ENCODE peak calls at places on chromosomes 12 and 14, in seven cellular contexts. One of them, this sample, is unnamed.

GRCh38 chr12:19154696-19155095 is 25.2 kb downstream of the PLEKHA5 start:
- DNase-seq in right lobe of liver: no peak
- DNase-seq in osteocyte: no peak
- DNase-seq in ovary: no peak
- DNase-seq in Panc1: no peak
- DNase-seq in WTC11: no peak
- DNase-seq in HFF-Myc: no peak
- DNase-seq in this sample: no peak

GRCh38 chr12:75933136-75933535 is 98.4 kb downstream of the PHLDA1 start:
- DNase-seq in right lobe of liver: no peak
- DNase-seq in osteocyte: no peak
- DNase-seq in ovary: no peak
- DNase-seq in Panc1: no peak
- DNase-seq in WTC11: no peak
- DNase-seq in HFF-Myc: no peak
- DNase-seq in this sample: no peak

GRCh38 chr14:86777950-86778602 is 1214.9 kb downstream of the GALC start:
- DNase-seq in right lobe of liver: no peak
- DNase-seq in osteocyte: no peak
- DNase-seq in ovary: no peak
- DNase-seq in Panc1: no peak
- DNase-seq in WTC11: no peak
- DNase-seq in HFF-Myc: no peak
- DNase-seq in this sample: no peak

GRCh38 chr12:46360908-46361666 is 11.5 kb downstream of the SLC38A2 start:
- DNase-seq in right lobe of liver: no peak
- DNase-seq in osteocyte: no peak
- DNase-seq in ovary: no peak
- DNase-seq in Panc1: no peak
- DNase-seq in WTC11: no peak
- DNase-seq in HFF-Myc: no peak
- DNase-seq in this sample: no peak

GRCh38 chr14:24888532-24888931 is 161.4 kb downstream of the STXBP6 start:
- DNase-seq in right lobe of liver: no peak
- DNase-seq in osteocyte: no peak
- DNase-seq in ovary: no peak
- DNase-seq in Panc1: no peak
- DNase-seq in WTC11: no peak
- DNase-seq in HFF-Myc: no peak
- DNase-seq in this sample: no peak

GRCh38 chr14:31921251-31921650 is 155.9 kb upstream of the ARHGAP5 start:
- DNase-seq in right lobe of liver: no peak
- DNase-seq in osteocyte: no peak
- DNase-seq in ovary: no peak
- DNase-seq in Panc1: no peak
- DNase-seq in WTC11: no peak
- DNase-seq in HFF-Myc: no peak
- DNase-seq in this sample: no peak

GRCh38 chr14:23454445-23454856 is 15.1 kb upstream of the NGDN start:
- DNase-seq in right lobe of liver: no peak
- DNase-seq in osteocyte: no peak
- DNase-seq in ovary: no peak
- DNase-seq in Panc1: no peak
- DNase-seq in WTC11: no peak
- DNase-seq in HFF-Myc: no peak
- DNase-seq in this sample: no peak

GRCh38 chr12:123028475-123028874 is 48.0 kb downstream of the ARL6IP4 start:
- DNase-seq in right lobe of liver: no peak
- DNase-seq in osteocyte: no peak
- DNase-seq in ovary: no peak
- DNase-seq in Panc1: no peak
- DNase-seq in WTC11: no peak
- DNase-seq in HFF-Myc: no peak
- DNase-seq in this sample: no peak

GRCh38 chr12:66331814-66332213 is 29.5 kb downstream of the HELB start:
- DNase-seq in right lobe of liver: no peak
- DNase-seq in osteocyte: no peak
- DNase-seq in ovary: no peak
- DNase-seq in Panc1: no peak
- DNase-seq in WTC11: no peak
- DNase-seq in HFF-Myc: no peak
- DNase-seq in this sample: no peak

GRCh38 chr12:120314220-120314619 is 12.1 kb downstream of the SIRT4 start:
- DNase-seq in right lobe of liver: no peak
- DNase-seq in osteocyte: no peak
- DNase-seq in ovary: no peak
- DNase-seq in Panc1: no peak
- DNase-seq in WTC11: peak
- DNase-seq in HFF-Myc: no peak
- DNase-seq in this sample: no peak

GRCh38 chr12:124032265-124032886 is 59.4 kb downstream of the ZNF664 start:
- DNase-seq in right lobe of liver: no peak
- DNase-seq in osteocyte: no peak
- DNase-seq in ovary: peak
- DNase-seq in Panc1: peak
- DNase-seq in WTC11: peak
- DNase-seq in HFF-Myc: peak
- DNase-seq in this sample: no peak

GRCh38 chr12:114681149-114681849 is 2.7 kb downstream of the TBX3 start:
- DNase-seq in right lobe of liver: no peak
- DNase-seq in osteocyte: no peak
- DNase-seq in ovary: peak
- DNase-seq in Panc1: no peak
- DNase-seq in WTC11: no peak
- DNase-seq in HFF-Myc: no peak
- DNase-seq in this sample: no peak

GRCh38 chr14:57725399-57726077 is 140.4 kb downstream of the SLC35F4 start:
- DNase-seq in right lobe of liver: no peak
- DNase-seq in osteocyte: no peak
- DNase-seq in ovary: no peak
- DNase-seq in Panc1: peak
- DNase-seq in WTC11: no peak
- DNase-seq in HFF-Myc: no peak
- DNase-seq in this sample: no peak

GRCh38 chr14:104253901-104254353 is 115.5 kb downstream of the KIF26A start:
- DNase-seq in right lobe of liver: peak
- DNase-seq in osteocyte: peak
- DNase-seq in ovary: no peak
- DNase-seq in Panc1: no peak
- DNase-seq in WTC11: no peak
- DNase-seq in HFF-Myc: no peak
- DNase-seq in this sample: peak

GRCh38 chr14:82872494-82872893 is 1338.8 kb upstream of the SEL1L start:
- DNase-seq in right lobe of liver: no peak
- DNase-seq in osteocyte: no peak
- DNase-seq in ovary: no peak
- DNase-seq in Panc1: no peak
- DNase-seq in WTC11: peak
- DNase-seq in HFF-Myc: no peak
- DNase-seq in this sample: no peak

GRCh38 chr12:39355841-39356240 is 87.1 kb downstream of the KIF21A start:
- DNase-seq in right lobe of liver: no peak
- DNase-seq in osteocyte: no peak
- DNase-seq in ovary: no peak
- DNase-seq in Panc1: no peak
- DNase-seq in WTC11: no peak
- DNase-seq in HFF-Myc: no peak
- DNase-seq in this sample: no peak

GRCh38 chr12:122880668-122881067 is 15.3 kb downstream of the VPS37B start:
- DNase-seq in right lobe of liver: no peak
- DNase-seq in osteocyte: no peak
- DNase-seq in ovary: no peak
- DNase-seq in Panc1: no peak
- DNase-seq in WTC11: no peak
- DNase-seq in HFF-Myc: no peak
- DNase-seq in this sample: no peak

GRCh38 chr12:13179159-13180074 is 17.1 kb upstream of the EMP1 start:
- DNase-seq in right lobe of liver: no peak
- DNase-seq in osteocyte: peak
- DNase-seq in ovary: peak
- DNase-seq in Panc1: no peak
- DNase-seq in WTC11: peak
- DNase-seq in HFF-Myc: no peak
- DNase-seq in this sample: no peak

GRCh38 chr12:116360579-116361403 is 83.3 kb upstream of the MED13L start:
- DNase-seq in right lobe of liver: no peak
- DNase-seq in osteocyte: no peak
- DNase-seq in ovary: no peak
- DNase-seq in Panc1: no peak
- DNase-seq in WTC11: no peak
- DNase-seq in HFF-Myc: no peak
- DNase-seq in this sample: no peak

DNA sequence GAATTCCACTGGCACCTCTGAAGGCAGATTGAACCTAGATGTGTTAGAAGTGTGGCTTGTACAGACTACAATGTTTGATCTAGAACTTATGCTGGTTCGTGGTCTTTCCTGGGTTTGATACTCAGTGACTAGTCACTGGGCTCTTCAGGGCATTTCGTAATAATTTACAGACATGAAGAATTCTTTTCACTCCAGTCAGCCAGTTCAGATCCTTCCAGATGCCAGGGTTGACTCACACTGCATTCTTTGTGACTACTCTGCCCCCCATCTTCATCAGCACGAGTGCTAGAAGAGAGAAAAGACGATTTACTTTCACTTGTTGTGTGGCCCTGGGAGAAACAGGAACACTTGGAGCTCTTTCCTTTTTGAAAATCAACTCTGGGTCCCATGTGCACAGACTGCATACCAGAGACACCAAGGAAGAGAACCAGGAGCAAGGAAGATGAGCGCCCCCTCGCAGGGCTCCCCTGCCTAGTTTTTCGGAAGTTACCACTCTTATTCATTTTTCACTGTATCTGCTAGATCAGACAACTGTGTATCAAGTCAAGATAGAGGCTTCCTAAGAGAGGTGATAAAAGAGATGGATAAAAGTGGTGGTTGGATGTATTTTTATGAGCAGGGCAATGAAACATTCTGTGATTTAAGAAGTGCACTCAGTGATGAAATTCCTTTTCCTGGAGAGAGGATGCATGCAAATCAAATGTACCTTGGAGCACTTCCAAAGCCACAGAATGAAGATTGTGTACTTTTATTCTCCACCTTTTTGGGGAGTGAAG is 33.5 kb upstream of the EVL start:
- DNase-seq in right lobe of liver: no peak
- DNase-seq in osteocyte: peak
- DNase-seq in ovary: peak
- DNase-seq in Panc1: peak
- DNase-seq in WTC11: no peak
- DNase-seq in HFF-Myc: peak
- DNase-seq in this sample: no peak
- TF ChIP-seq CTCF in right lobe of liver: no peak
- TF ChIP-seq CTCF in osteocyte: peak
- TF ChIP-seq CTCF in ovary: no peak
- TF ChIP-seq CTCF in Panc1: peak
- TF ChIP-seq CTCF in WTC11: no peak
- TF ChIP-seq CTCF in HFF-Myc: no peak
- TF ChIP-seq CTCF in this sample: no peak

GRCh38 chr12:48058771-48059170 is 47.1 kb downstream of the SENP1 start:
- DNase-seq in right lobe of liver: no peak
- DNase-seq in osteocyte: no peak
- DNase-seq in ovary: no peak
- DNase-seq in Panc1: no peak
- DNase-seq in WTC11: no peak
- DNase-seq in HFF-Myc: no peak
- DNase-seq in this sample: no peak

GRCh38 chr12:48060474-48060873 is 45.4 kb downstream of the SENP1 start:
- DNase-seq in right lobe of liver: no peak
- DNase-seq in osteocyte: no peak
- DNase-seq in ovary: no peak
- DNase-seq in Panc1: no peak
- DNase-seq in WTC11: no peak
- DNase-seq in HFF-Myc: no peak
- DNase-seq in this sample: no peak

GRCh38 chr12:48067250-48067938 is 38.5 kb downstream of the SENP1 start:
- DNase-seq in right lobe of liver: no peak
- DNase-seq in osteocyte: no peak
- DNase-seq in ovary: no peak
- DNase-seq in Panc1: no peak
- DNase-seq in WTC11: no peak
- DNase-seq in HFF-Myc: no peak
- DNase-seq in this sample: no peak

GRCh38 chr12:48063530-48063929 is 42.3 kb downstream of the SENP1 start:
- DNase-seq in right lobe of liver: no peak
- DNase-seq in osteocyte: no peak
- DNase-seq in ovary: no peak
- DNase-seq in Panc1: no peak
- DNase-seq in WTC11: no peak
- DNase-seq in HFF-Myc: no peak
- DNase-seq in this sample: no peak

GRCh38 chr12:48061943-48062719 is 43.7 kb downstream of the SENP1 start:
- DNase-seq in right lobe of liver: no peak
- DNase-seq in osteocyte: no peak
- DNase-seq in ovary: no peak
- DNase-seq in Panc1: no peak
- DNase-seq in WTC11: no peak
- DNase-seq in HFF-Myc: no peak
- DNase-seq in this sample: no peak
- TF ChIP-seq CTCF in right lobe of liver: no peak
- TF ChIP-seq CTCF in osteocyte: no peak
- TF ChIP-seq CTCF in ovary: no peak
- TF ChIP-seq CTCF in Panc1: no peak
- TF ChIP-seq CTCF in WTC11: no peak
- TF ChIP-seq CTCF in HFF-Myc: peak
- TF ChIP-seq CTCF in this sample: peak

GRCh38 chr14:68085742-68086141 is 266.2 kb downstream of the RAD51B start:
- DNase-seq in right lobe of liver: no peak
- DNase-seq in osteocyte: no peak
- DNase-seq in ovary: peak
- DNase-seq in Panc1: no peak
- DNase-seq in WTC11: peak
- DNase-seq in HFF-Myc: no peak
- DNase-seq in this sample: no peak

GRCh38 chr14:68079941-68080697 is 260.5 kb downstream of the RAD51B start:
- DNase-seq in right lobe of liver: no peak
- DNase-seq in osteocyte: no peak
- DNase-seq in ovary: no peak
- DNase-seq in Panc1: no peak
- DNase-seq in WTC11: no peak
- DNase-seq in HFF-Myc: no peak
- DNase-seq in this sample: no peak

GRCh38 chr14:68082698-68083291 is 263.2 kb downstream of the RAD51B start:
- DNase-seq in right lobe of liver: no peak
- DNase-seq in osteocyte: no peak
- DNase-seq in ovary: no peak
- DNase-seq in Panc1: no peak
- DNase-seq in WTC11: no peak
- DNase-seq in HFF-Myc: no peak
- DNase-seq in this sample: no peak

GRCh38 chr14:68081489-68081888 is 261.9 kb downstream of the RAD51B start:
- DNase-seq in right lobe of liver: no peak
- DNase-seq in osteocyte: no peak
- DNase-seq in ovary: no peak
- DNase-seq in Panc1: no peak
- DNase-seq in WTC11: no peak
- DNase-seq in HFF-Myc: no peak
- DNase-seq in this sample: no peak

GRCh38 chr14:68084256-68084655 is 264.7 kb downstream of the RAD51B start:
- DNase-seq in right lobe of liver: no peak
- DNase-seq in osteocyte: no peak
- DNase-seq in ovary: no peak
- DNase-seq in Panc1: no peak
- DNase-seq in WTC11: no peak
- DNase-seq in HFF-Myc: no peak
- DNase-seq in this sample: no peak
- TF ChIP-seq CTCF in right lobe of liver: peak
- TF ChIP-seq CTCF in osteocyte: peak
- TF ChIP-seq CTCF in ovary: no peak
- TF ChIP-seq CTCF in Panc1: peak
- TF ChIP-seq CTCF in WTC11: no peak
- TF ChIP-seq CTCF in HFF-Myc: peak
- TF ChIP-seq CTCF in this sample: peak

GRCh38 chr12:23221066-23221465 is 596.1 kb downstream of the ETNK1 start:
- DNase-seq in right lobe of liver: no peak
- DNase-seq in osteocyte: no peak
- DNase-seq in ovary: no peak
- DNase-seq in Panc1: no peak
- DNase-seq in WTC11: peak
- DNase-seq in HFF-Myc: no peak
- DNase-seq in this sample: no peak
- TF ChIP-seq CTCF in right lobe of liver: peak
- TF ChIP-seq CTCF in osteocyte: peak
- TF ChIP-seq CTCF in ovary: no peak
- TF ChIP-seq CTCF in Panc1: no peak
- TF ChIP-seq CTCF in WTC11: peak
- TF ChIP-seq CTCF in HFF-Myc: no peak
- TF ChIP-seq CTCF in this sample: peak